ENCODE peak calls at places on chromosomes 11 and 22, in six cellular contexts. P is CD8-positive, alpha-beta T cell; R is A549; Z is IMR-90; H is RWPE2; E is neuronal stem cell. G is an unnamed sample.

GRCh38 chr11:108122166-108122628 is 830 bp downstream of the ACAT1 start:
- DNase-seq in Z (no peak), R (no peak), P (no peak), E (no peak), H (no peak), G (no peak)

GRCh38 chr11:119361056-119361787 is 14.7 kb upstream of the MFRP start:
- DNase-seq in P (no peak), Z (peak; percentile 87), H (peak; percentile 92), R (peak; percentile 57), E (peak; percentile 62), G (no peak)

GRCh38 chr11:130601141-130601540 is 152.7 kb downstream of the ADAMTS15 start:
- DNase-seq in R (no peak), Z (peak; percentile 90), H (no peak), E (no peak), P (no peak), G (no peak)

GRCh38 chr11:403021-403760 is 9.2 kb downstream of the PKP3 start:
- DNase-seq in Z (no peak), H (no peak), P (no peak), R (no peak), E (no peak), G (no peak)

GRCh38 chr11:71446942-71447688 is 1.1 kb downstream of the DHCR7 start:
- DNase-seq in H (no peak), E (no peak), Z (peak; percentile 66), R (no peak), P (no peak), G (no peak)

GRCh38 chr22:35749808-35750207 is 32.1 kb downstream of the APOL5 start:
- DNase-seq in P (no peak), H (no peak), Z (no peak), E (no peak), R (no peak), G (no peak)

GRCh38 chr11:110430267-110431211 is 791 bp downstream of the FDX1 start:
- DNase-seq in R (no peak), Z (peak; percentile 56), H (no peak), E (peak; percentile 12), P (no peak), G (peak; percentile 46)

GRCh38 chr11:112437096-112437495 is 176.4 kb upstream of the PLET1 start:
- DNase-seq in E (no peak), Z (no peak), R (no peak), P (no peak), H (no peak), G (no peak)

GRCh38 chr11:76280151-76280881 is 74.0 kb upstream of the WNT11 start:
- DNase-seq in Z (no peak), E (no peak), H (no peak), R (no peak), P (no peak), G (no peak)

GRCh38 chr22:36828815-36829214 is 12.0 kb upstream of the PVALB start:
- DNase-seq in Z (no peak), E (no peak), H (no peak), P (no peak), R (no peak), G (no peak)

GRCh38 chr11:64647019-64647805 is 56.2 kb downstream of the SLC22A12 start:
- DNase-seq in H (no peak), P (no peak), E (no peak), Z (no peak), R (no peak), G (no peak)

GRCh38 chr22:44033689-44034088 is 9.6 kb downstream of the PARVB start:
- DNase-seq in H (no peak), R (no peak), Z (peak; percentile 75), E (no peak), P (no peak), G (no peak)

GRCh38 chr11:134535029-134536025 is 123.3 kb upstream of the B3GAT1 start:
- DNase-seq in P (no peak), E (no peak), Z (no peak), H (peak; percentile 30), R (no peak), G (no peak)

GRCh38 chr11:113282898-113283297 is 31.5 kb upstream of the TTC12 start:
- DNase-seq in Z (no peak), H (no peak), E (no peak), R (no peak), P (no peak), G (no peak)

GRCh38 chr22:37091986-37092385 is 17.5 kb downstream of the TMPRSS6 start:
- DNase-seq in R (no peak), H (no peak), E (no peak), Z (no peak), P (no peak), G (no peak)

GRCh38 chr22:27438271-27438980 is 363.1 kb downstream of the MN1 start:
- DNase-seq in R (no peak), E (peak; percentile 54), Z (peak; percentile 9), P (no peak), H (no peak), G (no peak)

GRCh38 chr22:36237462-36238347 is 1.6 kb downstream of the APOL2 start:
- DNase-seq in P (no peak), R (no peak), E (no peak), H (no peak), Z (no peak), G (no peak)

GRCh38 chr11:235180-235997 is 753 bp downstream of the SIRT3 start:
- DNase-seq in H (no peak), R (no peak), E (no peak), Z (peak; percentile 32), P (peak; percentile 64), G (peak; percentile 90)

GRCh38 chr22:40345801-40346177 is 511 bp upstream of the ADSL start:
- DNase-seq in P (no peak), E (no peak), Z (no peak), H (no peak), R (no peak), G (peak; percentile 51)

GRCh38 chr11:44149651-44150050 is 54.2 kb downstream of the EXT2 start:
- DNase-seq in E (no peak), Z (peak; percentile 31), P (no peak), H (no peak), R (no peak), G (no peak)

GRCh38 chr11:13391217-13391616 is 71.8 kb downstream of the BTBD10 start:
- DNase-seq in E (no peak), Z (no peak), H (no peak), P (no peak), R (no peak), G (no peak)

GRCh38 chr22:36569999-36570398 is 41.0 kb upstream of the EIF3D start:
- DNase-seq in E (peak; percentile 21), Z (peak; percentile 27), R (peak; percentile 29), P (no peak), H (no peak), G (no peak)

GRCh38 chr11:109522116-109522755 is 100.2 kb downstream of the C11orf87 start:
- DNase-seq in P (no peak), Z (no peak), E (no peak), R (no peak), H (no peak), G (no peak)

GRCh38 chr11:78539566-78539965 is 35.1 kb downstream of the NARS2 start:
- DNase-seq in E (no peak), Z (peak; percentile 75), H (no peak), P (no peak), R (no peak), G (no peak)

GRCh38 chr22:25666308-25666707 is 75.7 kb upstream of the MYO18B start:
- DNase-seq in R (no peak), E (no peak), Z (no peak), P (no peak), H (no peak), G (no peak)

GRCh38 chr11:35303596-35304392 is 115.6 kb downstream of the SLC1A2 start:
- DNase-seq in R (peak; percentile 55), E (no peak), P (no peak), H (no peak), Z (peak; percentile 79), G (no peak)

GRCh38 chr11:11167806-11168205 is 185.2 kb downstream of the CSNK2A3 start:
- DNase-seq in H (no peak), P (no peak), E (no peak), Z (no peak), R (no peak), G (no peak)
- H3K4me1 ChIP-seq in H (no peaks in the 10 kb centered on the region), P (peaks cover 6% of the 10 kb centered on the region), E (no peaks in the 10 kb centered on the region), Z (no peaks in the 10 kb centered on the region), R (no peaks in the 10 kb centered on the region), G (no peaks in the 10 kb centered on the region)

GRCh38 chr11:9569588-9570164 is 3.8 kb upstream of the WEE1 start:
- DNase-seq in P (no peak), R (no peak), Z (no peak), E (no peak), H (no peak), G (no peak)

GRCh38 chr11:9570313-9570712 is 3.2 kb upstream of the WEE1 start:
- DNase-seq in H (no peak), R (no peak), E (no peak), Z (no peak), P (no peak), G (no peak)

GRCh38 chr11:9571071-9571765 is 2.3 kb upstream of the WEE1 start:
- DNase-seq in E (no peak), Z (no peak), R (no peak), P (no peak), H (no peak), G (no peak)

GRCh38 chr11:9573054-9573774 is at the start of gene WEE1:
- DNase-seq in Z (peak; percentile 98), P (peak; percentile 91), R (peak; percentile 96), H (peak; percentile 96), E (peak; percentile 99), G (peak; percentile 84)

DNA sequence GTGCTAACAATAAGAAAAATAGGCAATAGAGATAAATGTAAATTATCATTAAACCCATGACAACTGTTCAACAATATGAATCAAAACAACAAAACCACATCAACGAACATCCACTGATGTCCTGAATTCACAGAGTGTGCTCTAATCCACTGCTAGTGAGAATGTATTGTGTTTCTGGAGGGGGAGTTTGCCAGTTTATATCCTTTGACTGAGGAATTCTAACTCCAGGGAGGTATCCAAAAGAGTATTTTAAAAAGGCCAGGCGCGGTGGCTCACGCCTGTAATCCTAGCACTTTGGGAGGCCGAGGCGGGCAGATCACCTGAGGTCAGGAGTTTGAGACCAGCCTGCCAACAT is 1.7 kb upstream of the WEE1 start:
- DNase-seq in R (no peak), Z (no peak), H (no peak), P (no peak), E (no peak), G (no peak)
- H3K4me3 ChIP-seq in R (no peak overlapping the region), Z (no peak overlapping the region), H (no peak overlapping the region), P (no peak overlapping the region), E (no peak overlapping the region), G (no peak overlapping the region)

GRCh38 chr11:8330416-8330815 is 66.7 kb upstream of the LMO1 start:
- DNase-seq in H (no peak), E (no peak), Z (no peak), P (no peak), R (no peak), G (no peak)

GRCh38 chr11:8328848-8329330 is 65.2 kb upstream of the LMO1 start:
- DNase-seq in Z (peak; percentile 75), H (peak; percentile 88), E (peak; percentile 86), P (peak; percentile 18), R (peak; percentile 97), G (peak; percentile 33)

GRCh38 chr11:8329336-8329735 is 65.7 kb upstream of the LMO1 start:
- DNase-seq in P (no peak), H (no peak), R (no peak), E (no peak), Z (no peak), G (no peak)

GRCh38 chr11:8330896-8331295 is 67.2 kb upstream of the LMO1 start:
- DNase-seq in H (no peak), P (no peak), R (no peak), E (no peak), Z (no peak), G (no peak)

GRCh38 chr11:8329961-8330361 is 66.3 kb upstream of the LMO1 start:
- DNase-seq in E (no peak), H (no peak), R (no peak), Z (no peak), P (no peak), G (no peak)
- H3K4me1 ChIP-seq in E (peaks cover 45% of the 10 kb centered on the region), H (no peaks in the 10 kb centered on the region), R (peaks cover 16% of the 10 kb centered on the region), Z (peaks cover 3% of the 10 kb centered on the region), P (no peaks in the 10 kb centered on the region), G (no peaks in the 10 kb centered on the region)

GRCh38 chr11:59135648-59136461 is 6.8 kb upstream of the FAM111A start:
- DNase-seq in Z (peak; percentile 66), H (peak; percentile 74), P (peak; percentile 80), R (peak; percentile 77), E (peak; percentile 60), G (peak; percentile 86)
- H3K4me3 ChIP-seq in Z (no peak overlapping the region), H (no peak overlapping the region), P (no peak overlapping the region), R (no peak overlapping the region), E (no peak overlapping the region), G (no peak overlapping the region)

G was measured in naive thymus-derived CD4-positive, alpha-beta T cell.